ENCODE peak calls at places on chromosomes 4 and X, in eight cellular contexts. One of them, this sample, is unnamed.
A peak's percentile ranks its signal among the peaks of the same experiment; 100 is the strongest.

GRCh38 chr4:114980932-114981693 is 132.3 kb downstream of the NDST4 start:
- DNase-seq in neuronal stem cell: no peak
- DNase-seq in NB4: no peak
- DNase-seq in GM12878: no peak
- DNase-seq in amniotic stem cell: no peak
- DNase-seq in GM12865: no peak
- DNase-seq in ELR: no peak
- DNase-seq in nucleus accumbens: no peak
- DNase-seq in this sample: no peak

GRCh38 chr4:142563682-142564291 is 282.3 kb downstream of the INPP4B start:
- DNase-seq in neuronal stem cell: no peak
- DNase-seq in NB4: no peak
- DNase-seq in GM12878: peak; percentile 19
- DNase-seq in amniotic stem cell: no peak
- DNase-seq in GM12865: peak; percentile 11
- DNase-seq in ELR: peak; percentile 40
- DNase-seq in nucleus accumbens: no peak
- DNase-seq in this sample: no peak

GRCh38 chrX:107721318-107721717 is 54.3 kb downstream of the TSC22D3 start:
- DNase-seq in neuronal stem cell: no peak
- DNase-seq in NB4: peak; percentile 63
- DNase-seq in GM12878: no peak
- DNase-seq in amniotic stem cell: no peak
- DNase-seq in GM12865: no peak
- DNase-seq in ELR: no peak
- DNase-seq in nucleus accumbens: no peak
- DNase-seq in this sample: no peak

GRCh38 chrX:110420771-110421498 is 62.3 kb downstream of the RTL9 start:
- DNase-seq in neuronal stem cell: no peak
- DNase-seq in NB4: peak; percentile 22
- DNase-seq in GM12878: no peak
- DNase-seq in amniotic stem cell: no peak
- DNase-seq in GM12865: peak; percentile 18
- DNase-seq in ELR: peak; percentile 54
- DNase-seq in nucleus accumbens: peak; percentile 10
- DNase-seq in this sample: no peak

GRCh38 chr4:55184600-55185523 is 59.5 kb upstream of the KDR start:
- DNase-seq in neuronal stem cell: no peak
- DNase-seq in NB4: peak; percentile 16
- DNase-seq in GM12878: no peak
- DNase-seq in amniotic stem cell: no peak
- DNase-seq in GM12865: peak; percentile 61
- DNase-seq in ELR: peak; percentile 15
- DNase-seq in nucleus accumbens: no peak
- DNase-seq in this sample: no peak

GRCh38 chr4:185966549-185966948 is 102.4 kb upstream of the TLR3 start:
- DNase-seq in neuronal stem cell: no peak
- DNase-seq in NB4: no peak
- DNase-seq in GM12878: no peak
- DNase-seq in amniotic stem cell: no peak
- DNase-seq in GM12865: no peak
- DNase-seq in ELR: no peak
- DNase-seq in nucleus accumbens: no peak
- DNase-seq in this sample: no peak

GRCh38 chr4:109319156-109319555 is 16.7 kb upstream of the COL25A1 start:
- DNase-seq in neuronal stem cell: no peak
- DNase-seq in NB4: no peak
- DNase-seq in GM12878: no peak
- DNase-seq in amniotic stem cell: no peak
- DNase-seq in GM12865: no peak
- DNase-seq in ELR: no peak
- DNase-seq in nucleus accumbens: no peak
- DNase-seq in this sample: no peak

GRCh38 chr4:150579591-150580234 is 2.2 kb upstream of the MAB21L2 start:
- DNase-seq in neuronal stem cell: peak; percentile 62
- DNase-seq in NB4: no peak
- DNase-seq in GM12878: no peak
- DNase-seq in amniotic stem cell: no peak
- DNase-seq in GM12865: no peak
- DNase-seq in ELR: no peak
- DNase-seq in nucleus accumbens: no peak
- DNase-seq in this sample: peak; percentile 90

GRCh38 chr4:27463816-27464215 is 603.2 kb downstream of the STIM2 start:
- DNase-seq in neuronal stem cell: no peak
- DNase-seq in NB4: no peak
- DNase-seq in GM12878: no peak
- DNase-seq in amniotic stem cell: no peak
- DNase-seq in GM12865: no peak
- DNase-seq in ELR: peak; percentile 93
- DNase-seq in nucleus accumbens: no peak
- DNase-seq in this sample: no peak

GRCh38 chr4:64158648-64159326 is 250.5 kb downstream of the TECRL start:
- DNase-seq in neuronal stem cell: peak; percentile 63
- DNase-seq in NB4: peak; percentile 79
- DNase-seq in GM12878: peak; percentile 19
- DNase-seq in amniotic stem cell: peak; percentile 3
- DNase-seq in GM12865: peak; percentile 79
- DNase-seq in ELR: peak; percentile 71
- DNase-seq in nucleus accumbens: no peak
- DNase-seq in this sample: peak; percentile 39

GRCh38 chr4:61533140-61533539 is 333.0 kb downstream of the ADGRL3 start:
- DNase-seq in neuronal stem cell: no peak
- DNase-seq in NB4: no peak
- DNase-seq in GM12878: no peak
- DNase-seq in amniotic stem cell: no peak
- DNase-seq in GM12865: no peak
- DNase-seq in ELR: peak; percentile 16
- DNase-seq in nucleus accumbens: no peak
- DNase-seq in this sample: no peak

GRCh38 chr4:138911903-138912713 is 103.5 kb upstream of the NOCT start:
- DNase-seq in neuronal stem cell: no peak
- DNase-seq in NB4: no peak
- DNase-seq in GM12878: no peak
- DNase-seq in amniotic stem cell: no peak
- DNase-seq in GM12865: no peak
- DNase-seq in ELR: no peak
- DNase-seq in nucleus accumbens: no peak
- DNase-seq in this sample: peak; percentile 37

GRCh38 chrX:153739754-153740486 is 15.3 kb downstream of the ABCD1 start:
- DNase-seq in neuronal stem cell: no peak
- DNase-seq in NB4: no peak
- DNase-seq in GM12878: no peak
- DNase-seq in amniotic stem cell: no peak
- DNase-seq in GM12865: no peak
- DNase-seq in ELR: no peak
- DNase-seq in nucleus accumbens: no peak
- DNase-seq in this sample: no peak

GRCh38 chr4:85756938-85757337 is 282.0 kb downstream of the ARHGAP24 start:
- DNase-seq in neuronal stem cell: no peak
- DNase-seq in NB4: peak; percentile 23
- DNase-seq in GM12878: no peak
- DNase-seq in amniotic stem cell: no peak
- DNase-seq in GM12865: peak; percentile 53
- DNase-seq in ELR: peak; percentile 79
- DNase-seq in nucleus accumbens: no peak
- DNase-seq in this sample: no peak

GRCh38 chr4:6029254-6029653 is 11.0 kb upstream of the C4orf50 start:
- DNase-seq in neuronal stem cell: no peak
- DNase-seq in NB4: no peak
- DNase-seq in GM12878: no peak
- DNase-seq in amniotic stem cell: no peak
- DNase-seq in GM12865: no peak
- DNase-seq in ELR: no peak
- DNase-seq in nucleus accumbens: no peak
- DNase-seq in this sample: no peak

GRCh38 chr4:104549736-104550135 is 55.0 kb upstream of the CXXC4 start:
- DNase-seq in neuronal stem cell: no peak
- DNase-seq in NB4: no peak
- DNase-seq in GM12878: no peak
- DNase-seq in amniotic stem cell: no peak
- DNase-seq in GM12865: no peak
- DNase-seq in ELR: no peak
- DNase-seq in nucleus accumbens: no peak
- DNase-seq in this sample: no peak

GRCh38 chr4:147950840-147951239 is 219.0 kb downstream of the ARHGAP10 start:
- DNase-seq in neuronal stem cell: no peak
- DNase-seq in NB4: peak; percentile 2
- DNase-seq in GM12878: no peak
- DNase-seq in amniotic stem cell: no peak
- DNase-seq in GM12865: no peak
- DNase-seq in ELR: no peak
- DNase-seq in nucleus accumbens: no peak
- DNase-seq in this sample: no peak

GRCh38 chr4:65482410-65482809 is 187.9 kb downstream of the EPHA5 start:
- DNase-seq in neuronal stem cell: no peak
- DNase-seq in NB4: no peak
- DNase-seq in GM12878: no peak
- DNase-seq in amniotic stem cell: no peak
- DNase-seq in GM12865: no peak
- DNase-seq in ELR: peak; percentile 62
- DNase-seq in nucleus accumbens: no peak
- DNase-seq in this sample: no peak

GRCh38 chr4:140756292-140757219 is at the start of gene TBC1D9:
- DNase-seq in neuronal stem cell: peak; percentile 92
- DNase-seq in NB4: peak; percentile 12
- DNase-seq in GM12878: peak; percentile 25
- DNase-seq in amniotic stem cell: peak; percentile 34
- DNase-seq in GM12865: peak; percentile 67
- DNase-seq in ELR: peak; percentile 86
- DNase-seq in nucleus accumbens: peak; percentile 14
- DNase-seq in this sample: peak; percentile 94

GRCh38 chr4:184648220-184649025 is 824 bp downstream of the CASP3 start:
- DNase-seq in neuronal stem cell: peak; percentile 41
- DNase-seq in NB4: peak; percentile 65
- DNase-seq in GM12878: no peak
- DNase-seq in amniotic stem cell: no peak
- DNase-seq in GM12865: peak; percentile 63
- DNase-seq in ELR: peak; percentile 58
- DNase-seq in nucleus accumbens: peak; percentile 25
- DNase-seq in this sample: peak; percentile 80

GRCh38 chr4:128684031-128684430 is 125.5 kb upstream of the JADE1 start:
- DNase-seq in neuronal stem cell: no peak
- DNase-seq in NB4: no peak
- DNase-seq in GM12878: no peak
- DNase-seq in amniotic stem cell: no peak
- DNase-seq in GM12865: no peak
- DNase-seq in ELR: no peak
- DNase-seq in nucleus accumbens: no peak
- DNase-seq in this sample: no peak

GRCh38 chr4:145709843-145710242 is 29.9 kb downstream of the C4orf51 start:
- DNase-seq in neuronal stem cell: no peak
- DNase-seq in NB4: no peak
- DNase-seq in GM12878: no peak
- DNase-seq in amniotic stem cell: peak; percentile 54
- DNase-seq in GM12865: peak; percentile 36
- DNase-seq in ELR: peak; percentile 93
- DNase-seq in nucleus accumbens: no peak
- DNase-seq in this sample: no peak

GRCh38 chr4:7412586-7412975 is 22.1 kb downstream of the PSAPL1 start:
- DNase-seq in neuronal stem cell: no peak
- DNase-seq in NB4: no peak
- DNase-seq in GM12878: no peak
- DNase-seq in amniotic stem cell: no peak
- DNase-seq in GM12865: no peak
- DNase-seq in ELR: no peak
- DNase-seq in nucleus accumbens: no peak
- DNase-seq in this sample: no peak

GRCh38 chrX:68807818-68808217 is 21.0 kb upstream of the EFNB1 start:
- DNase-seq in neuronal stem cell: no peak
- DNase-seq in NB4: peak; percentile 44
- DNase-seq in GM12878: no peak
- DNase-seq in amniotic stem cell: peak; percentile 15
- DNase-seq in GM12865: no peak
- DNase-seq in ELR: peak; percentile 46
- DNase-seq in nucleus accumbens: no peak
- DNase-seq in this sample: no peak

GRCh38 chrX:131394384-131394783 is 105.3 kb upstream of the IGSF1 start:
- DNase-seq in neuronal stem cell: no peak
- DNase-seq in NB4: no peak
- DNase-seq in GM12878: no peak
- DNase-seq in amniotic stem cell: no peak
- DNase-seq in GM12865: no peak
- DNase-seq in ELR: no peak
- DNase-seq in nucleus accumbens: no peak
- DNase-seq in this sample: no peak

GRCh38 chr4:128386761-128387599 is 99.4 kb upstream of the PGRMC2 start:
- DNase-seq in neuronal stem cell: no peak
- DNase-seq in NB4: peak; percentile 14
- DNase-seq in GM12878: no peak
- DNase-seq in amniotic stem cell: peak; percentile 77
- DNase-seq in GM12865: no peak
- DNase-seq in ELR: peak; percentile 90
- DNase-seq in nucleus accumbens: peak; percentile 43
- DNase-seq in this sample: no peak

GRCh38 chr4:148315049-148315448 is 127.2 kb downstream of the NR3C2 start:
- DNase-seq in neuronal stem cell: no peak
- DNase-seq in NB4: no peak
- DNase-seq in GM12878: no peak
- DNase-seq in amniotic stem cell: no peak
- DNase-seq in GM12865: no peak
- DNase-seq in ELR: peak; percentile 68
- DNase-seq in nucleus accumbens: no peak
- DNase-seq in this sample: no peak

GRCh38 chrX:39532761-39533160 is 565.0 kb downstream of the BCOR start:
- DNase-seq in neuronal stem cell: no peak
- DNase-seq in NB4: no peak
- DNase-seq in GM12878: no peak
- DNase-seq in amniotic stem cell: no peak
- DNase-seq in GM12865: no peak
- DNase-seq in ELR: no peak
- DNase-seq in nucleus accumbens: no peak
- DNase-seq in this sample: no peak

GRCh38 chr4:7674706-7675105 is 240.0 kb upstream of the PSAPL1 start:
- DNase-seq in neuronal stem cell: no peak
- DNase-seq in NB4: no peak
- DNase-seq in GM12878: no peak
- DNase-seq in amniotic stem cell: no peak
- DNase-seq in GM12865: no peak
- DNase-seq in ELR: no peak
- DNase-seq in nucleus accumbens: no peak
- DNase-seq in this sample: no peak

This sample was measured in retina.